ENCODE peak calls at places on chromosomes 7 and 10, in six cellular contexts. One of them, this sample, is unnamed.

GRCh38 chr7:2512713-2513112 is 6.9 kb upstream of the LFNG start:
- DNase-seq in kidney: no peak
- DNase-seq in gastrocnemius medialis: no peak
- DNase-seq in heart right ventricle: no peak
- DNase-seq in heart left ventricle: no peak
- DNase-seq in sigmoid colon: no peak
- DNase-seq in this sample: no peak

GRCh38 chr7:73308665-73309214 is at the start of gene NSUN5:
- DNase-seq in heart right ventricle: peak; percentile 85
- DNase-seq in heart left ventricle: peak; percentile 84
- DNase-seq in kidney: peak; percentile 96
- DNase-seq in gastrocnemius medialis: peak; percentile 72
- DNase-seq in sigmoid colon: peak; percentile 92
- DNase-seq in this sample: peak; percentile 91

GRCh38 chr7:44213872-44214595 is 13.3 kb downstream of the YKT6 start:
- DNase-seq in heart left ventricle: no peak
- DNase-seq in gastrocnemius medialis: no peak
- DNase-seq in sigmoid colon: peak; percentile 53
- DNase-seq in heart right ventricle: no peak
- DNase-seq in kidney: peak; percentile 49
- DNase-seq in this sample: peak; percentile 79

GRCh38 chr7:34751725-34752643 is 94.0 kb downstream of the NPSR1 start:
- DNase-seq in heart left ventricle: no peak
- DNase-seq in gastrocnemius medialis: no peak
- DNase-seq in sigmoid colon: no peak
- DNase-seq in kidney: no peak
- DNase-seq in heart right ventricle: no peak
- DNase-seq in this sample: no peak

GRCh38 chr7:149686001-149686400 is 87.4 kb downstream of the ZNF467 start:
- DNase-seq in kidney: no peak
- DNase-seq in gastrocnemius medialis: no peak
- DNase-seq in sigmoid colon: no peak
- DNase-seq in heart right ventricle: no peak
- DNase-seq in heart left ventricle: no peak
- DNase-seq in this sample: no peak

GRCh38 chr10:82668266-82668665 is 793.3 kb downstream of the NRG3 start:
- DNase-seq in kidney: no peak
- DNase-seq in gastrocnemius medialis: no peak
- DNase-seq in heart right ventricle: no peak
- DNase-seq in heart left ventricle: no peak
- DNase-seq in sigmoid colon: no peak
- DNase-seq in this sample: no peak

GRCh38 chr10:90738885-90739284 is 119.0 kb downstream of the HTR7 start:
- DNase-seq in gastrocnemius medialis: no peak
- DNase-seq in heart left ventricle: no peak
- DNase-seq in kidney: no peak
- DNase-seq in heart right ventricle: no peak
- DNase-seq in sigmoid colon: no peak
- DNase-seq in this sample: no peak

GRCh38 chr7:131104611-131105293 is 222.9 kb upstream of the MKLN1 start:
- DNase-seq in kidney: no peak
- DNase-seq in heart right ventricle: no peak
- DNase-seq in sigmoid colon: no peak
- DNase-seq in gastrocnemius medialis: no peak
- DNase-seq in heart left ventricle: no peak
- DNase-seq in this sample: no peak

GRCh38 chr10:2882628-2883027 is 184.7 kb upstream of the PFKP start:
- DNase-seq in gastrocnemius medialis: no peak
- DNase-seq in heart left ventricle: no peak
- DNase-seq in sigmoid colon: no peak
- DNase-seq in kidney: no peak
- DNase-seq in heart right ventricle: no peak
- DNase-seq in this sample: peak; percentile 40

GRCh38 chr10:51895209-51895608 is 195.8 kb upstream of the CSTF2T start:
- DNase-seq in gastrocnemius medialis: peak; percentile 8
- DNase-seq in kidney: peak; percentile 28
- DNase-seq in heart left ventricle: peak; percentile 28
- DNase-seq in heart right ventricle: peak; percentile 33
- DNase-seq in sigmoid colon: peak; percentile 69
- DNase-seq in this sample: no peak

GRCh38 chr10:25682203-25682950 is 251.7 kb upstream of the MYO3A start:
- DNase-seq in kidney: no peak
- DNase-seq in heart left ventricle: peak; percentile 39
- DNase-seq in gastrocnemius medialis: no peak
- DNase-seq in sigmoid colon: no peak
- DNase-seq in heart right ventricle: peak; percentile 52
- DNase-seq in this sample: no peak
- TF ChIP-seq CTCF in kidney: peak; percentile 62
- TF ChIP-seq CTCF in heart left ventricle: peak; percentile 57
- TF ChIP-seq CTCF in gastrocnemius medialis: peak; percentile 17
- TF ChIP-seq CTCF in sigmoid colon: peak; percentile 18
- TF ChIP-seq CTCF in heart right ventricle: peak; percentile 46
- TF ChIP-seq CTCF in this sample: peak; percentile 48

GRCh38 chr7:157570531-157571200 is 233.9 kb downstream of the DNAJB6 start:
- DNase-seq in kidney: peak; percentile 51
- DNase-seq in gastrocnemius medialis: no peak
- DNase-seq in sigmoid colon: peak; percentile 33
- DNase-seq in heart right ventricle: no peak
- DNase-seq in heart left ventricle: no peak
- DNase-seq in this sample: no peak

GRCh38 chr7:157567666-157568065 is 230.9 kb downstream of the DNAJB6 start:
- DNase-seq in kidney: peak; percentile 41
- DNase-seq in sigmoid colon: peak; percentile 56
- DNase-seq in gastrocnemius medialis: no peak
- DNase-seq in heart left ventricle: no peak
- DNase-seq in heart right ventricle: no peak
- DNase-seq in this sample: no peak

GRCh38 chr7:157568071-157568784 is 231.4 kb downstream of the DNAJB6 start:
- DNase-seq in sigmoid colon: peak; percentile 22
- DNase-seq in kidney: peak; percentile 52
- DNase-seq in gastrocnemius medialis: no peak
- DNase-seq in heart right ventricle: no peak
- DNase-seq in heart left ventricle: no peak
- DNase-seq in this sample: no peak

GRCh38 chr7:157569967-157570366 is 233.2 kb downstream of the DNAJB6 start:
- DNase-seq in sigmoid colon: peak; percentile 22
- DNase-seq in heart left ventricle: no peak
- DNase-seq in heart right ventricle: no peak
- DNase-seq in kidney: peak; percentile 12
- DNase-seq in gastrocnemius medialis: no peak
- DNase-seq in this sample: no peak

DNA sequence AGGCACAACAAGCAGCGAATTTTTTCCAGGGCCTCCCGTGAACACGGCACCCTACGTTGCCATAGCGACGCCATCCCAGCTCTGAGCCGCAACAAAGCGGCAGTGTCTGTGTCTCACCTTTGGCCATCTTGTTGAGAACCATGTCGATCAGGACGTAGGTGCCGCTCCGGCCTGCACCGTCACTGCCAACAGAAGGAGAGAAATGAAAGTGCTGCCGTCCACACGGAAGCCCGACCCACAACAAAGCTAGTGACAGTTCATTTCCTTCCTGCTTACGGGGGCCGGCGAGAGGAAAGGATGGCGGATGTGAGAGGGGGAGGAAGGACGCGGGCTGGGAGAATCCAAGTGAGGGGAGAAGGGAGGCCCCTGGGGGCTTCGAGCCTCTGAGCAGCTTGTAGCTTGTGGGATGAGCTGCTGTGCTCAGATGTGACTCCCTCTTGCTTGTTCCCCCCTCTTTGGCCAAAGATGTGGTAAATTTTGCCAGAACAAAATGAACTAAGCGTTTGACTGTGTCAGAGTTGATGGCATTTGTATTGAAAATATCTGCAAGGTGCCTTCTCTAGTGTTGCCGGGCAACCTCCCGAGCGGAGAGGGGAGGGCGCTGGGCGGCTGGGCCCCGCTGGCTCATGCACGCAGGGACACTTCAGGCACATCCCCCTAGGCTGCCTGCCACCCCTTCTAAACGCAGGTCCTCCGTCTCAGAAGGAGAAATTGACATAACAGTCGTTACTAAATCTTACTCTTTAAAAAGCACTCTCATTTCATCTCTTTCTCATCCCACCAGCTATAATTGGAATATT is 232.2 kb downstream of the DNAJB6 start:
- DNase-seq in kidney: peak; percentile 81
- DNase-seq in heart left ventricle: peak; percentile 68
- DNase-seq in heart right ventricle: peak; percentile 66
- DNase-seq in sigmoid colon: peak; percentile 77
- DNase-seq in gastrocnemius medialis: no peak
- DNase-seq in this sample: no peak
- H3K4me3 ChIP-seq in kidney: peak overlapping the region; percentile 71
- H3K4me3 ChIP-seq in heart left ventricle: peak overlapping the region; percentile 52
- H3K4me3 ChIP-seq in heart right ventricle: peak overlapping the region; percentile 63
- H3K4me3 ChIP-seq in sigmoid colon: peak overlapping the region; percentile 54
- H3K4me3 ChIP-seq in gastrocnemius medialis: peak overlapping the region; percentile 64
- H3K4me3 ChIP-seq in this sample: no peak overlapping the region

GRCh38 chr7:54907981-54908380 is 110.8 kb upstream of the EGFR start:
- DNase-seq in heart right ventricle: no peak
- DNase-seq in sigmoid colon: no peak
- DNase-seq in heart left ventricle: no peak
- DNase-seq in gastrocnemius medialis: no peak
- DNase-seq in kidney: no peak
- DNase-seq in this sample: no peak

GRCh38 chr7:54908760-54909438 is 109.9 kb upstream of the EGFR start:
- DNase-seq in kidney: no peak
- DNase-seq in heart left ventricle: no peak
- DNase-seq in heart right ventricle: no peak
- DNase-seq in sigmoid colon: no peak
- DNase-seq in gastrocnemius medialis: no peak
- DNase-seq in this sample: no peak

GRCh38 chr7:54904130-54904529 is 114.7 kb upstream of the EGFR start:
- DNase-seq in kidney: no peak
- DNase-seq in heart left ventricle: peak; percentile 14
- DNase-seq in sigmoid colon: no peak
- DNase-seq in gastrocnemius medialis: no peak
- DNase-seq in heart right ventricle: no peak
- DNase-seq in this sample: no peak

GRCh38 chr7:54904986-54905385 is 113.8 kb upstream of the EGFR start:
- DNase-seq in gastrocnemius medialis: no peak
- DNase-seq in heart left ventricle: no peak
- DNase-seq in sigmoid colon: no peak
- DNase-seq in heart right ventricle: no peak
- DNase-seq in kidney: no peak
- DNase-seq in this sample: no peak

GRCh38 chr7:54906963-54907362 is 111.9 kb upstream of the EGFR start:
- DNase-seq in heart right ventricle: no peak
- DNase-seq in kidney: no peak
- DNase-seq in heart left ventricle: no peak
- DNase-seq in sigmoid colon: no peak
- DNase-seq in gastrocnemius medialis: no peak
- DNase-seq in this sample: no peak
- H3K27ac ChIP-seq in heart right ventricle: no peak overlapping the region
- H3K27ac ChIP-seq in kidney: no peak overlapping the region
- H3K27ac ChIP-seq in heart left ventricle: no peak overlapping the region
- H3K27ac ChIP-seq in sigmoid colon: no peak overlapping the region
- H3K27ac ChIP-seq in gastrocnemius medialis: no peak overlapping the region
- H3K27ac ChIP-seq in this sample: no peak overlapping the region

GRCh38 chr7:133207687-133208086 is 45.2 kb upstream of the EXOC4 start:
- DNase-seq in kidney: no peak
- DNase-seq in sigmoid colon: no peak
- DNase-seq in heart right ventricle: no peak
- DNase-seq in gastrocnemius medialis: no peak
- DNase-seq in heart left ventricle: no peak
- DNase-seq in this sample: no peak
- TF ChIP-seq CTCF in kidney: no peak
- TF ChIP-seq CTCF in sigmoid colon: no peak
- TF ChIP-seq CTCF in heart right ventricle: no peak
- TF ChIP-seq CTCF in gastrocnemius medialis: no peak
- TF ChIP-seq CTCF in heart left ventricle: no peak
- TF ChIP-seq CTCF in this sample: peak; percentile 42

DNA sequence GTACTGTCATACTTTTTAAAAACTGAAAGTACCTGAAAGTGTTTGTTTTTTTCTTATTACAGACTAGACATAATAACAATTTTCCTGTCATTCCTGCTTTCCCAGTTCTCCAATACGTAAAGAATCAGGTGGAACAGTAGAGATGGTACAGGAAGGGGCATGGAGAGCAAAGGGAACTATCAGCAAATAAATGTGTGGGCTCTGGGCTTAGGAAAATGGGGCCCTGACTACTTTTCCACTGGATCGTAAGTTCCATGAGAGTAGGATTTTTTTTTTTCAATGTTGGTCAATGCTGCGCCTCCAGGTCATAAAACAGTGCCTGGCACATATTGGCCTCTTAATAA is 15.2 kb upstream of the FAS start:
- DNase-seq in kidney: no peak
- DNase-seq in heart right ventricle: no peak
- DNase-seq in sigmoid colon: no peak
- DNase-seq in gastrocnemius medialis: no peak
- DNase-seq in heart left ventricle: no peak
- DNase-seq in this sample: no peak
- H3K4me3 ChIP-seq in kidney: peak overlapping the region; percentile 86
- H3K4me3 ChIP-seq in heart right ventricle: peak overlapping the region; percentile 48
- H3K4me3 ChIP-seq in sigmoid colon: peak overlapping the region; percentile 48
- H3K4me3 ChIP-seq in gastrocnemius medialis: peak overlapping the region; percentile 65
- H3K4me3 ChIP-seq in heart left ventricle: peak overlapping the region; percentile 46
- H3K4me3 ChIP-seq in this sample: no peak overlapping the region

GRCh38 chr10:129258570-129258969 is 208.5 kb upstream of the MGMT start:
- DNase-seq in heart left ventricle: no peak
- DNase-seq in heart right ventricle: peak; percentile 17
- DNase-seq in sigmoid colon: no peak
- DNase-seq in gastrocnemius medialis: no peak
- DNase-seq in kidney: no peak
- DNase-seq in this sample: no peak
- H3K27ac ChIP-seq in heart left ventricle: peak overlapping the region; percentile 13
- H3K27ac ChIP-seq in heart right ventricle: peak overlapping the region; percentile 70
- H3K27ac ChIP-seq in sigmoid colon: peak overlapping the region; percentile 34
- H3K27ac ChIP-seq in gastrocnemius medialis: peak overlapping the region; percentile 74
- H3K27ac ChIP-seq in kidney: no peak overlapping the region
- H3K27ac ChIP-seq in this sample: no peak overlapping the region

DNA sequence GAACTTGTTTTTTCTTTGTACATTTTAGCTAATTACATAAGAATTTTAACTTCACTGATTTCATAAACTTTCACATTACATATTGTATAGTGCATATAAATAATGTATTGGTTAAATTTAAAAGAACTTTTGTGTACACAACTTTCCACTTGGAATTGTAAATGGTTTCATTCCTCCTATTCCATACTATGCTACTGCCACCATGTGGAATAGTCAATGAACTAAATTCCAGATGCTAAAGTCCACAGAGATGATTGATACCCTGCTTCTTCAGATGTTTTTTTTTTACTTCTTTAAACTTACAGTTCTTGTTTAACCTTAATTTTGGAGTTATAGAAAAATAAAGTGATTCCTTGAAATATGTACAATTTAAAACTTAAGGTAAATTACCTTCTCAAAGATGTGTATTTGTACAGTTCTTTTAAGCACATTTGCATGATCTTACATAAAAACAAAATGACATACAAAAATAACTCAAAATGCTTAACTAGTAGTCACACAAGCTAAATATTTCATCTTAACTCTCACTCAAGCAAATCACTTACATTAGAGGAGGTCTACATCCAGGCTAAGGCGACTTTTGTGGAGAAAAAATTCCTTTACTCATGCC is 247.6 kb upstream of the HGF start:
- DNase-seq in kidney: no peak
- DNase-seq in gastrocnemius medialis: no peak
- DNase-seq in heart left ventricle: no peak
- DNase-seq in heart right ventricle: no peak
- DNase-seq in sigmoid colon: no peak
- DNase-seq in this sample: no peak
- TF ChIP-seq CTCF in kidney: peak; percentile 45
- TF ChIP-seq CTCF in gastrocnemius medialis: no peak
- TF ChIP-seq CTCF in heart left ventricle: peak; percentile 52
- TF ChIP-seq CTCF in heart right ventricle: peak; percentile 56
- TF ChIP-seq CTCF in sigmoid colon: peak; percentile 32
- TF ChIP-seq CTCF in this sample: no peak